ENCODE peak calls at places on chromosomes 12 and 14, in ten cellular contexts. I is GM23338, R is iPS DF 19.7, B is HFF-Myc, J is astrocyte of the cerebellum, C is H9, W is tibial nerve, G is NCI-H2081, H is M059J, S is fibroblast of the conjunctiva. L is an unnamed sample.

GRCh38 chr12:91370086-91370868 is 187.7 kb upstream of the DCN start:
- DNase-seq in G (no peak), H (no peak), R (peak), J (no peak), W (no peak), I (peak), S (no peak), C (peak), B (no peak), L (no peak)

GRCh38 chr14:27392153-27392552 is 794.3 kb upstream of the NOVA1 start:
- DNase-seq in C (no peak), I (no peak), G (no peak), J (no peak), S (no peak), W (no peak), B (no peak), H (no peak), R (no peak), L (no peak)

GRCh38 chr12:68832504-68832867 is 24.5 kb downstream of the MDM2 start:
- DNase-seq in C (no peak), G (peak), B (no peak), H (no peak), S (no peak), I (no peak), W (no peak), R (no peak), J (no peak), L (no peak)

GRCh38 chr14:98217530-98217929 is 1054.5 kb downstream of the BCL11B start:
- DNase-seq in C (no peak), J (no peak), G (no peak), R (no peak), W (no peak), B (no peak), H (no peak), S (no peak), I (no peak), L (no peak)

GRCh38 chr14:77599894-77600293 is 16.5 kb downstream of the SPTLC2 start:
- DNase-seq in B (no peak), S (no peak), J (no peak), C (no peak), I (no peak), G (no peak), W (no peak), R (no peak), H (no peak), L (no peak)

GRCh38 chr14:23159516-23159915 is 23.9 kb downstream of the SLC7A8 start:
- DNase-seq in B (no peak), H (no peak), J (no peak), I (no peak), R (no peak), G (no peak), C (no peak), S (no peak), W (no peak), L (no peak)

GRCh38 chr14:98651042-98651441 is 621.0 kb downstream of the BCL11B start:
- DNase-seq in B (no peak), R (peak), H (no peak), C (peak), W (no peak), G (no peak), S (no peak), J (no peak), I (peak), L (no peak)

GRCh38 chr12:124919646-124920352 is 5.3 kb upstream of the UBC start:
- DNase-seq in R (no peak), C (peak), B (no peak), G (no peak), S (no peak), W (no peak), H (peak), J (no peak), I (no peak), L (peak)

GRCh38 chr12:2895511-2895910 is 4.8 kb downstream of the TULP3 start:
- DNase-seq in J (no peak), C (no peak), I (no peak), S (no peak), G (no peak), R (no peak), W (no peak), B (no peak), H (no peak), L (peak)

GRCh38 chr12:23236056-23236455 is 611.1 kb downstream of the ETNK1 start:
- DNase-seq in C (no peak), H (no peak), R (no peak), W (no peak), J (no peak), I (no peak), B (no peak), S (no peak), G (no peak), L (no peak)

GRCh38 chr12:1552978-1553471 is 41.4 kb downstream of the FBXL14 start:
- DNase-seq in C (no peak), I (no peak), J (no peak), H (no peak), B (peak), G (no peak), W (no peak), R (no peak), S (no peak), L (no peak)

GRCh38 chr14:91284146-91284790 is 39.8 kb upstream of the GPR68 start:
- DNase-seq in R (no peak), J (peak), W (no peak), H (peak), C (no peak), S (peak), B (peak), I (no peak), G (no peak), L (peak)

GRCh38 chr12:117261267-117261666 is 71.0 kb upstream of the FBXO21 start:
- DNase-seq in I (no peak), C (no peak), G (no peak), J (no peak), H (peak), S (no peak), R (no peak), B (peak), W (no peak), L (peak)

GRCh38 chr14:105890474-105891220 is 364.3 kb downstream of the TMEM121 start:
- DNase-seq in G (no peak), B (no peak), W (no peak), S (no peak), C (no peak), I (no peak), R (no peak), J (no peak), H (no peak), L (no peak)

GRCh38 chr14:69616408-69616773 is 5.0 kb downstream of the SUSD6 start:
- DNase-seq in H (no peak), R (no peak), G (no peak), C (no peak), J (no peak), W (no peak), I (no peak), S (no peak), B (no peak), L (no peak)

GRCh38 chr12:18951219-18951618 is 178.3 kb upstream of the PLEKHA5 start:
- DNase-seq in S (no peak), B (no peak), I (peak), C (no peak), R (no peak), G (no peak), J (no peak), H (no peak), W (no peak), L (no peak)

GRCh38 chr14:76330411-76331327 is 45.3 kb upstream of the ESRRB start:
- DNase-seq in S (no peak), J (no peak), W (no peak), I (peak), H (no peak), C (no peak), G (no peak), B (no peak), R (no peak), L (no peak)